ENCODE peak calls at places on chromosomes 3 and 15, in six cellular contexts. One of them, this sample, is unnamed.
A peak's percentile ranks its signal among the peaks of the same experiment; 100 is the strongest.

GRCh38 chr3:43759297-43759782 is 68.6 kb downstream of the ABHD5 start:
- DNase-seq in WERI-Rb-1: no peak
- DNase-seq in A549: peak; percentile 34
- DNase-seq in fibroblast of lung: peak; percentile 80
- DNase-seq in gastrocnemius medialis: peak; percentile 44
- DNase-seq in CD4-positive, alpha-beta T cell: no peak
- DNase-seq in this sample: no peak

GRCh38 chr3:101940521-101940992 is 91.2 kb downstream of the NFKBIZ start:
- DNase-seq in WERI-Rb-1: no peak
- DNase-seq in A549: no peak
- DNase-seq in fibroblast of lung: peak; percentile 98
- DNase-seq in gastrocnemius medialis: no peak
- DNase-seq in CD4-positive, alpha-beta T cell: no peak
- DNase-seq in this sample: no peak

GRCh38 chr15:70523192-70523591 is 240.2 kb downstream of the UACA start:
- DNase-seq in WERI-Rb-1: no peak
- DNase-seq in A549: no peak
- DNase-seq in fibroblast of lung: no peak
- DNase-seq in gastrocnemius medialis: no peak
- DNase-seq in CD4-positive, alpha-beta T cell: no peak
- DNase-seq in this sample: no peak

GRCh38 chr15:50135123-50135541 is 16.1 kb upstream of the ATP8B4 start:
- DNase-seq in WERI-Rb-1: no peak
- DNase-seq in A549: peak; percentile 51
- DNase-seq in fibroblast of lung: peak; percentile 66
- DNase-seq in gastrocnemius medialis: no peak
- DNase-seq in CD4-positive, alpha-beta T cell: no peak
- DNase-seq in this sample: no peak

GRCh38 chr15:50321680-50322079 is 33.3 kb downstream of the GABPB1 start:
- DNase-seq in WERI-Rb-1: no peak
- DNase-seq in A549: no peak
- DNase-seq in fibroblast of lung: no peak
- DNase-seq in gastrocnemius medialis: no peak
- DNase-seq in CD4-positive, alpha-beta T cell: no peak
- DNase-seq in this sample: no peak

GRCh38 chr3:169546368-169546767 is 117.1 kb downstream of the MECOM start:
- DNase-seq in WERI-Rb-1: no peak
- DNase-seq in A549: no peak
- DNase-seq in fibroblast of lung: no peak
- DNase-seq in gastrocnemius medialis: no peak
- DNase-seq in CD4-positive, alpha-beta T cell: no peak
- DNase-seq in this sample: no peak

GRCh38 chr15:99707481-99708270 is 25.6 kb downstream of the LYSMD4 start:
- DNase-seq in WERI-Rb-1: no peak
- DNase-seq in A549: no peak
- DNase-seq in fibroblast of lung: peak; percentile 71
- DNase-seq in gastrocnemius medialis: no peak
- DNase-seq in CD4-positive, alpha-beta T cell: no peak
- DNase-seq in this sample: no peak

GRCh38 chr3:4746241-4746958 is 232.8 kb upstream of the BHLHE40 start:
- DNase-seq in WERI-Rb-1: no peak
- DNase-seq in A549: no peak
- DNase-seq in fibroblast of lung: peak; percentile 79
- DNase-seq in gastrocnemius medialis: no peak
- DNase-seq in CD4-positive, alpha-beta T cell: no peak
- DNase-seq in this sample: no peak

GRCh38 chr15:74062236-74062635 is 20.1 kb downstream of the GOLGA6A start:
- DNase-seq in WERI-Rb-1: no peak
- DNase-seq in A549: no peak
- DNase-seq in fibroblast of lung: no peak
- DNase-seq in gastrocnemius medialis: no peak
- DNase-seq in CD4-positive, alpha-beta T cell: no peak
- DNase-seq in this sample: no peak

GRCh38 chr3:127524300-127524896 is 66.1 kb downstream of the TPRA1 start:
- DNase-seq in WERI-Rb-1: no peak
- DNase-seq in A549: no peak
- DNase-seq in fibroblast of lung: no peak
- DNase-seq in gastrocnemius medialis: no peak
- DNase-seq in CD4-positive, alpha-beta T cell: no peak
- DNase-seq in this sample: no peak

GRCh38 chr3:126509565-126510322 is 7.8 kb downstream of the UROC1 start:
- DNase-seq in WERI-Rb-1: no peak
- DNase-seq in A549: no peak
- DNase-seq in fibroblast of lung: no peak
- DNase-seq in gastrocnemius medialis: no peak
- DNase-seq in CD4-positive, alpha-beta T cell: no peak
- DNase-seq in this sample: no peak

GRCh38 chr3:66450389-66451022 is 50.3 kb downstream of the LRIG1 start:
- DNase-seq in WERI-Rb-1: no peak
- DNase-seq in A549: no peak
- DNase-seq in fibroblast of lung: peak; percentile 81
- DNase-seq in gastrocnemius medialis: peak; percentile 58
- DNase-seq in CD4-positive, alpha-beta T cell: no peak
- DNase-seq in this sample: no peak

GRCh38 chr3:133237380-133237779 is 162.5 kb upstream of the BFSP2 start:
- DNase-seq in WERI-Rb-1: no peak
- DNase-seq in A549: no peak
- DNase-seq in fibroblast of lung: no peak
- DNase-seq in gastrocnemius medialis: no peak
- DNase-seq in CD4-positive, alpha-beta T cell: no peak
- DNase-seq in this sample: no peak

GRCh38 chr3:167304077-167304476 is 76.0 kb downstream of the ZBBX start:
- DNase-seq in WERI-Rb-1: no peak
- DNase-seq in A549: no peak
- DNase-seq in fibroblast of lung: no peak
- DNase-seq in gastrocnemius medialis: peak; percentile 56
- DNase-seq in CD4-positive, alpha-beta T cell: no peak
- DNase-seq in this sample: no peak

GRCh38 chr15:71002321-71002720 is 109.7 kb downstream of the LRRC49 start:
- DNase-seq in WERI-Rb-1: no peak
- DNase-seq in A549: no peak
- DNase-seq in fibroblast of lung: peak; percentile 41
- DNase-seq in gastrocnemius medialis: no peak
- DNase-seq in CD4-positive, alpha-beta T cell: no peak
- DNase-seq in this sample: no peak

GRCh38 chr3:178182337-178182761 is 353.9 kb upstream of the KCNMB2 start:
- DNase-seq in WERI-Rb-1: no peak
- DNase-seq in A549: no peak
- DNase-seq in fibroblast of lung: no peak
- DNase-seq in gastrocnemius medialis: no peak
- DNase-seq in CD4-positive, alpha-beta T cell: no peak
- DNase-seq in this sample: no peak

GRCh38 chr3:71288269-71288930 is 295.1 kb downstream of the FOXP1 start:
- DNase-seq in WERI-Rb-1: no peak
- DNase-seq in A549: no peak
- DNase-seq in fibroblast of lung: peak; percentile 67
- DNase-seq in gastrocnemius medialis: no peak
- DNase-seq in CD4-positive, alpha-beta T cell: no peak
- DNase-seq in this sample: no peak

GRCh38 chr3:50623840-50624474 is 7.0 kb downstream of the MAPKAPK3 start:
- DNase-seq in WERI-Rb-1: no peak
- DNase-seq in A549: no peak
- DNase-seq in fibroblast of lung: peak; percentile 28
- DNase-seq in gastrocnemius medialis: no peak
- DNase-seq in CD4-positive, alpha-beta T cell: no peak
- DNase-seq in this sample: no peak

GRCh38 chr15:76904461-76905012 is 603 bp downstream of the SCAPER start:
- DNase-seq in WERI-Rb-1: peak; percentile 35
- DNase-seq in A549: peak; percentile 46
- DNase-seq in fibroblast of lung: peak; percentile 6
- DNase-seq in gastrocnemius medialis: peak; percentile 22
- DNase-seq in CD4-positive, alpha-beta T cell: no peak
- DNase-seq in this sample: peak; percentile 58

GRCh38 chr3:168865022-168865551 is 769.4 kb upstream of the GOLIM4 start:
- DNase-seq in WERI-Rb-1: no peak
- DNase-seq in A549: no peak
- DNase-seq in fibroblast of lung: no peak
- DNase-seq in gastrocnemius medialis: no peak
- DNase-seq in CD4-positive, alpha-beta T cell: no peak
- DNase-seq in this sample: peak; percentile 53

GRCh38 chr3:196454935-196455334 is 22.7 kb upstream of the UBXN7 start:
- DNase-seq in WERI-Rb-1: no peak
- DNase-seq in A549: no peak
- DNase-seq in fibroblast of lung: peak; percentile 69
- DNase-seq in gastrocnemius medialis: peak; percentile 78
- DNase-seq in CD4-positive, alpha-beta T cell: no peak
- DNase-seq in this sample: no peak

GRCh38 chr3:16286161-16286560 is 21.1 kb downstream of the OXNAD1 start:
- DNase-seq in WERI-Rb-1: no peak
- DNase-seq in A549: no peak
- DNase-seq in fibroblast of lung: no peak
- DNase-seq in gastrocnemius medialis: no peak
- DNase-seq in CD4-positive, alpha-beta T cell: peak; percentile 77
- DNase-seq in this sample: no peak

GRCh38 chr15:49521802-49522201 is 98.8 kb downstream of the FGF7 start:
- DNase-seq in WERI-Rb-1: peak; percentile 12
- DNase-seq in A549: no peak
- DNase-seq in fibroblast of lung: peak; percentile 6
- DNase-seq in gastrocnemius medialis: no peak
- DNase-seq in CD4-positive, alpha-beta T cell: no peak
- DNase-seq in this sample: no peak

GRCh38 chr3:196440696-196441095 is 8.5 kb upstream of the UBXN7 start:
- DNase-seq in WERI-Rb-1: no peak
- DNase-seq in A549: no peak
- DNase-seq in fibroblast of lung: no peak
- DNase-seq in gastrocnemius medialis: no peak
- DNase-seq in CD4-positive, alpha-beta T cell: no peak
- DNase-seq in this sample: no peak

GRCh38 chr3:181470349-181470748 is 241.4 kb upstream of the SOX2 start:
- DNase-seq in WERI-Rb-1: no peak
- DNase-seq in A549: no peak
- DNase-seq in fibroblast of lung: no peak
- DNase-seq in gastrocnemius medialis: no peak
- DNase-seq in CD4-positive, alpha-beta T cell: no peak
- DNase-seq in this sample: no peak

GRCh38 chr3:170701696-170702678 is 116.1 kb upstream of the SLC7A14 start:
- DNase-seq in WERI-Rb-1: no peak
- DNase-seq in A549: no peak
- DNase-seq in fibroblast of lung: peak; percentile 49
- DNase-seq in gastrocnemius medialis: no peak
- DNase-seq in CD4-positive, alpha-beta T cell: no peak
- DNase-seq in this sample: no peak

GRCh38 chr15:47541587-47541986 is 175.7 kb upstream of the SEMA6D start:
- DNase-seq in WERI-Rb-1: no peak
- DNase-seq in A549: no peak
- DNase-seq in fibroblast of lung: no peak
- DNase-seq in gastrocnemius medialis: no peak
- DNase-seq in CD4-positive, alpha-beta T cell: no peak
- DNase-seq in this sample: no peak
- H3K9me3 ChIP-seq in WERI-Rb-1: peaks cover 4% of the 10 kb centered on the region
- H3K9me3 ChIP-seq in A549: no peaks in the 10 kb centered on the region
- H3K9me3 ChIP-seq in fibroblast of lung: no peaks in the 10 kb centered on the region
- H3K9me3 ChIP-seq in gastrocnemius medialis: no peaks in the 10 kb centered on the region
- H3K9me3 ChIP-seq in CD4-positive, alpha-beta T cell: no peaks in the 10 kb centered on the region
- H3K9me3 ChIP-seq in this sample: no peaks in the 10 kb centered on the region

DNA sequence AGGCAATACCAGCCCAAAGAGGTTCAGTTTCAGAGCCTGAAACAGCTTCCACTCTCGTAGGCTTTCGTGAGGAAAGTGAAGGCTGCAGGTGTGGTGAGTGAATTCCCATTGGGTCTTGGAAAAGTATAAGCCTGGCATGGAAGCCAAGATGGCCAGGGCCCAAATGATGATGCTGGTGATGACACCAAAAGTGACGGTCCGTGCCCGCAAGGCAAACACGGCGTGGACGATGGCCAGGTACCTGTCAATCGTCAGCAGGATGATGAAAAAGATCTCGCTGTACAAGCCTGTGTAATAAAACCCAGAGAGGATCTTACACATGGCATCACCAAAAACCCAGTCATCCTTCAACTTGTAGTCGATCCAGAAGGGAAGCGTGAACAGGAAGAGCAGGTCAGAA is 4.4 kb downstream of the CCR1 start:
- DNase-seq in WERI-Rb-1: no peak
- DNase-seq in A549: no peak
- DNase-seq in fibroblast of lung: no peak
- DNase-seq in gastrocnemius medialis: no peak
- DNase-seq in CD4-positive, alpha-beta T cell: no peak
- DNase-seq in this sample: no peak
- H3K9me3 ChIP-seq in WERI-Rb-1: no peaks in the 10 kb centered on the region
- H3K9me3 ChIP-seq in A549: no peaks in the 10 kb centered on the region
- H3K9me3 ChIP-seq in fibroblast of lung: no peaks in the 10 kb centered on the region
- H3K9me3 ChIP-seq in gastrocnemius medialis: no peaks in the 10 kb centered on the region
- H3K9me3 ChIP-seq in CD4-positive, alpha-beta T cell: no peaks in the 10 kb centered on the region
- H3K9me3 ChIP-seq in this sample: no peaks in the 10 kb centered on the region

GRCh38 chr3:21154911-21155310 is 596.1 kb downstream of the ZNF385D start:
- DNase-seq in WERI-Rb-1: no peak
- DNase-seq in A549: no peak
- DNase-seq in fibroblast of lung: no peak
- DNase-seq in gastrocnemius medialis: no peak
- DNase-seq in CD4-positive, alpha-beta T cell: no peak
- DNase-seq in this sample: no peak

DNA sequence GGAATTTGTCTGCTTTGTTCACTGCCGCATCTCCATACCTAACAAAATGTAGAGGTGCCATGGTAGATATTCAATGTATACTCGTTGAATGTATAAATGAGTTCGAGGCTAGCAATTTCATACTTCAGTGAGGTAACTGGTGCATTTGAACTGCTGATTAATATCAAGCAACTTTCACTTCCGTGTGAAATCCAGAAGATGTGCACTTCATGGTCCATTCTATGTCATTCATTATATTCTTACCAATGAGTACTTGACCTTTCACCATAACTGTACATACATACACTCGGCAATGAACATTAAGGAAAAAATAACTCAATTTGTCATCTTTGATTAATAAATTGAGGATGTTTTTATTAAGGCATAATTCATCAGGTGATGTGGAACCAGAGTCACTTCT is 598.5 kb downstream of the ZNF385D start:
- DNase-seq in WERI-Rb-1: no peak
- DNase-seq in A549: no peak
- DNase-seq in fibroblast of lung: no peak
- DNase-seq in gastrocnemius medialis: no peak
- DNase-seq in CD4-positive, alpha-beta T cell: no peak
- DNase-seq in this sample: no peak
- H3K9me3 ChIP-seq in WERI-Rb-1: no peaks in the 10 kb centered on the region
- H3K9me3 ChIP-seq in A549: no peaks in the 10 kb centered on the region
- H3K9me3 ChIP-seq in fibroblast of lung: no peaks in the 10 kb centered on the region
- H3K9me3 ChIP-seq in gastrocnemius medialis: no peaks in the 10 kb centered on the region
- H3K9me3 ChIP-seq in CD4-positive, alpha-beta T cell: peaks cover 3% of the 10 kb centered on the region
- H3K9me3 ChIP-seq in this sample: no peaks in the 10 kb centered on the region

GRCh38 chr15:79923515-79924169 is 26.8 kb upstream of the MTHFS start:
- DNase-seq in WERI-Rb-1: peak; percentile 98
- DNase-seq in A549: peak; percentile 98
- DNase-seq in fibroblast of lung: peak; percentile 98
- DNase-seq in gastrocnemius medialis: peak; percentile 69
- DNase-seq in CD4-positive, alpha-beta T cell: peak; percentile 93
- DNase-seq in this sample: peak; percentile 100

GRCh38 chr15:79922512-79923067 is 25.8 kb upstream of the MTHFS start:
- DNase-seq in WERI-Rb-1: no peak
- DNase-seq in A549: no peak
- DNase-seq in fibroblast of lung: no peak
- DNase-seq in gastrocnemius medialis: no peak
- DNase-seq in CD4-positive, alpha-beta T cell: no peak
- DNase-seq in this sample: no peak

GRCh38 chr15:79924379-79924778 is 27.6 kb upstream of the MTHFS start:
- DNase-seq in WERI-Rb-1: no peak
- DNase-seq in A549: no peak
- DNase-seq in fibroblast of lung: no peak
- DNase-seq in gastrocnemius medialis: no peak
- DNase-seq in CD4-positive, alpha-beta T cell: no peak
- DNase-seq in this sample: no peak

GRCh38 chr15:79919749-79920511 is 23.1 kb upstream of the MTHFS start:
- DNase-seq in WERI-Rb-1: no peak
- DNase-seq in A549: no peak
- DNase-seq in fibroblast of lung: no peak
- DNase-seq in gastrocnemius medialis: no peak
- DNase-seq in CD4-positive, alpha-beta T cell: no peak
- DNase-seq in this sample: no peak

GRCh38 chr15:79923068-79923514 is 26.3 kb upstream of the MTHFS start:
- DNase-seq in WERI-Rb-1: peak; percentile 83
- DNase-seq in A549: peak; percentile 70
- DNase-seq in fibroblast of lung: peak; percentile 62
- DNase-seq in gastrocnemius medialis: peak; percentile 13
- DNase-seq in CD4-positive, alpha-beta T cell: peak; percentile 69
- DNase-seq in this sample: peak; percentile 88
- H3K9me3 ChIP-seq in WERI-Rb-1: peaks cover 18% of the 10 kb centered on the region
- H3K9me3 ChIP-seq in A549: peaks cover 37% of the 10 kb centered on the region
- H3K9me3 ChIP-seq in fibroblast of lung: no peaks in the 10 kb centered on the region
- H3K9me3 ChIP-seq in gastrocnemius medialis: peaks cover 19% of the 10 kb centered on the region
- H3K9me3 ChIP-seq in CD4-positive, alpha-beta T cell: peaks cover 40% of the 10 kb centered on the region
- H3K9me3 ChIP-seq in this sample: peaks cover 34% of the 10 kb centered on the region

This sample was measured in HAP-1.